ENCODE peak calls at places on chromosomes 12 and 14, in ten cellular contexts. One of them, this sample, is unnamed.

GRCh38 chr14:22047105-22047504 is 373.5 kb upstream of the OR4E1 start:
- DNase-seq in HTR-8/SVneo: no peak
- DNase-seq in NB4: peak
- DNase-seq in omental fat pad: no peak
- DNase-seq in GM12892: no peak
- DNase-seq in stimulated activated CD8-positive, alpha-beta memory T cell treated with anti-CD3 and anti-CD28 coated beads, Interleukin-7, amount 100 ng/mL, for 24 hours: no peak
- DNase-seq in anterior cingulate cortex: no peak
- DNase-seq in MV-4-11: peak
- DNase-seq in CD8-positive, alpha-beta T cell: peak
- DNase-seq in A549: peak
- DNase-seq in this sample: peak

GRCh38 chr12:89235189-89235993 is 116.9 kb downstream of the DUSP6 start:
- DNase-seq in CD8-positive, alpha-beta T cell: no peak
- DNase-seq in HTR-8/SVneo: no peak
- DNase-seq in omental fat pad: no peak
- DNase-seq in A549: no peak
- DNase-seq in GM12892: no peak
- DNase-seq in stimulated activated CD8-positive, alpha-beta memory T cell treated with anti-CD3 and anti-CD28 coated beads, Interleukin-7, amount 100 ng/mL, for 24 hours: no peak
- DNase-seq in NB4: peak
- DNase-seq in anterior cingulate cortex: no peak
- DNase-seq in MV-4-11: peak
- DNase-seq in this sample: no peak

GRCh38 chr14:81981311-81981675 is 447.6 kb upstream of the SEL1L start:
- DNase-seq in CD8-positive, alpha-beta T cell: no peak
- DNase-seq in HTR-8/SVneo: no peak
- DNase-seq in GM12892: no peak
- DNase-seq in A549: no peak
- DNase-seq in stimulated activated CD8-positive, alpha-beta memory T cell treated with anti-CD3 and anti-CD28 coated beads, Interleukin-7, amount 100 ng/mL, for 24 hours: no peak
- DNase-seq in MV-4-11: no peak
- DNase-seq in anterior cingulate cortex: no peak
- DNase-seq in omental fat pad: no peak
- DNase-seq in NB4: no peak
- DNase-seq in this sample: no peak

GRCh38 chr12:108966378-108967151 is 54.3 kb downstream of the SVOP start:
- DNase-seq in NB4: no peak
- DNase-seq in GM12892: no peak
- DNase-seq in stimulated activated CD8-positive, alpha-beta memory T cell treated with anti-CD3 and anti-CD28 coated beads, Interleukin-7, amount 100 ng/mL, for 24 hours: no peak
- DNase-seq in anterior cingulate cortex: no peak
- DNase-seq in HTR-8/SVneo: no peak
- DNase-seq in CD8-positive, alpha-beta T cell: no peak
- DNase-seq in omental fat pad: no peak
- DNase-seq in MV-4-11: no peak
- DNase-seq in A549: no peak
- DNase-seq in this sample: no peak

GRCh38 chr12:29711381-29711780 is 72.4 kb downstream of the TMTC1 start:
- DNase-seq in MV-4-11: no peak
- DNase-seq in anterior cingulate cortex: no peak
- DNase-seq in A549: no peak
- DNase-seq in stimulated activated CD8-positive, alpha-beta memory T cell treated with anti-CD3 and anti-CD28 coated beads, Interleukin-7, amount 100 ng/mL, for 24 hours: no peak
- DNase-seq in omental fat pad: no peak
- DNase-seq in NB4: no peak
- DNase-seq in CD8-positive, alpha-beta T cell: no peak
- DNase-seq in HTR-8/SVneo: no peak
- DNase-seq in GM12892: no peak
- DNase-seq in this sample: no peak

GRCh38 chr14:23512156-23512555 is 39.4 kb downstream of the ZFHX2 start:
- DNase-seq in stimulated activated CD8-positive, alpha-beta memory T cell treated with anti-CD3 and anti-CD28 coated beads, Interleukin-7, amount 100 ng/mL, for 24 hours: no peak
- DNase-seq in HTR-8/SVneo: no peak
- DNase-seq in CD8-positive, alpha-beta T cell: no peak
- DNase-seq in MV-4-11: no peak
- DNase-seq in NB4: no peak
- DNase-seq in anterior cingulate cortex: no peak
- DNase-seq in omental fat pad: no peak
- DNase-seq in A549: no peak
- DNase-seq in GM12892: no peak
- DNase-seq in this sample: no peak

GRCh38 chr12:24881227-24881626 is 67.7 kb downstream of the BCAT1 start:
- DNase-seq in NB4: no peak
- DNase-seq in MV-4-11: no peak
- DNase-seq in A549: no peak
- DNase-seq in omental fat pad: no peak
- DNase-seq in GM12892: no peak
- DNase-seq in CD8-positive, alpha-beta T cell: no peak
- DNase-seq in stimulated activated CD8-positive, alpha-beta memory T cell treated with anti-CD3 and anti-CD28 coated beads, Interleukin-7, amount 100 ng/mL, for 24 hours: no peak
- DNase-seq in anterior cingulate cortex: no peak
- DNase-seq in HTR-8/SVneo: no peak
- DNase-seq in this sample: no peak

GRCh38 chr12:118120579-118121363 is 15.2 kb upstream of the PEBP1 start:
- DNase-seq in anterior cingulate cortex: peak
- DNase-seq in CD8-positive, alpha-beta T cell: peak
- DNase-seq in MV-4-11: peak
- DNase-seq in NB4: peak
- DNase-seq in A549: peak
- DNase-seq in HTR-8/SVneo: peak
- DNase-seq in omental fat pad: peak
- DNase-seq in stimulated activated CD8-positive, alpha-beta memory T cell treated with anti-CD3 and anti-CD28 coated beads, Interleukin-7, amount 100 ng/mL, for 24 hours: peak
- DNase-seq in GM12892: peak
- DNase-seq in this sample: peak

GRCh38 chr12:7642876-7643309 is 22.8 kb downstream of the APOBEC1 start:
- DNase-seq in MV-4-11: peak
- DNase-seq in anterior cingulate cortex: no peak
- DNase-seq in GM12892: no peak
- DNase-seq in stimulated activated CD8-positive, alpha-beta memory T cell treated with anti-CD3 and anti-CD28 coated beads, Interleukin-7, amount 100 ng/mL, for 24 hours: no peak
- DNase-seq in CD8-positive, alpha-beta T cell: no peak
- DNase-seq in omental fat pad: no peak
- DNase-seq in HTR-8/SVneo: no peak
- DNase-seq in NB4: peak
- DNase-seq in A549: peak
- DNase-seq in this sample: no peak

GRCh38 chr14:54852215-54852614 is 50.4 kb downstream of the GCH1 start:
- DNase-seq in anterior cingulate cortex: no peak
- DNase-seq in HTR-8/SVneo: no peak
- DNase-seq in CD8-positive, alpha-beta T cell: no peak
- DNase-seq in omental fat pad: no peak
- DNase-seq in stimulated activated CD8-positive, alpha-beta memory T cell treated with anti-CD3 and anti-CD28 coated beads, Interleukin-7, amount 100 ng/mL, for 24 hours: no peak
- DNase-seq in NB4: no peak
- DNase-seq in MV-4-11: no peak
- DNase-seq in GM12892: no peak
- DNase-seq in A549: no peak
- DNase-seq in this sample: no peak

GRCh38 chr12:77686760-77687159 is 143.9 kb upstream of the NAV3 start:
- DNase-seq in NB4: peak
- DNase-seq in A549: no peak
- DNase-seq in GM12892: no peak
- DNase-seq in omental fat pad: no peak
- DNase-seq in MV-4-11: no peak
- DNase-seq in CD8-positive, alpha-beta T cell: no peak
- DNase-seq in HTR-8/SVneo: no peak
- DNase-seq in anterior cingulate cortex: no peak
- DNase-seq in stimulated activated CD8-positive, alpha-beta memory T cell treated with anti-CD3 and anti-CD28 coated beads, Interleukin-7, amount 100 ng/mL, for 24 hours: no peak
- DNase-seq in this sample: no peak

GRCh38 chr14:39467889-39468524 is 35.8 kb upstream of the FBXO33 start:
- DNase-seq in NB4: peak
- DNase-seq in GM12892: no peak
- DNase-seq in anterior cingulate cortex: no peak
- DNase-seq in omental fat pad: no peak
- DNase-seq in HTR-8/SVneo: no peak
- DNase-seq in stimulated activated CD8-positive, alpha-beta memory T cell treated with anti-CD3 and anti-CD28 coated beads, Interleukin-7, amount 100 ng/mL, for 24 hours: no peak
- DNase-seq in A549: peak
- DNase-seq in MV-4-11: peak
- DNase-seq in CD8-positive, alpha-beta T cell: no peak
- DNase-seq in this sample: no peak

GRCh38 chr12:2974560-2974971 is 15.4 kb downstream of the TEAD4 start:
- DNase-seq in GM12892: no peak
- DNase-seq in anterior cingulate cortex: no peak
- DNase-seq in CD8-positive, alpha-beta T cell: no peak
- DNase-seq in omental fat pad: no peak
- DNase-seq in HTR-8/SVneo: no peak
- DNase-seq in stimulated activated CD8-positive, alpha-beta memory T cell treated with anti-CD3 and anti-CD28 coated beads, Interleukin-7, amount 100 ng/mL, for 24 hours: no peak
- DNase-seq in MV-4-11: no peak
- DNase-seq in NB4: no peak
- DNase-seq in A549: no peak
- DNase-seq in this sample: no peak

GRCh38 chr12:12272869-12273268 is 6.0 kb upstream of the LRP6 start:
- DNase-seq in A549: peak
- DNase-seq in MV-4-11: no peak
- DNase-seq in omental fat pad: no peak
- DNase-seq in NB4: no peak
- DNase-seq in anterior cingulate cortex: no peak
- DNase-seq in HTR-8/SVneo: no peak
- DNase-seq in CD8-positive, alpha-beta T cell: no peak
- DNase-seq in stimulated activated CD8-positive, alpha-beta memory T cell treated with anti-CD3 and anti-CD28 coated beads, Interleukin-7, amount 100 ng/mL, for 24 hours: no peak
- DNase-seq in GM12892: no peak
- DNase-seq in this sample: no peak

GRCh38 chr14:102117852-102118251 is 21.8 kb upstream of the WDR20 start:
- DNase-seq in GM12892: no peak
- DNase-seq in HTR-8/SVneo: no peak
- DNase-seq in CD8-positive, alpha-beta T cell: no peak
- DNase-seq in anterior cingulate cortex: no peak
- DNase-seq in omental fat pad: no peak
- DNase-seq in A549: no peak
- DNase-seq in NB4: no peak
- DNase-seq in stimulated activated CD8-positive, alpha-beta memory T cell treated with anti-CD3 and anti-CD28 coated beads, Interleukin-7, amount 100 ng/mL, for 24 hours: no peak
- DNase-seq in MV-4-11: no peak
- DNase-seq in this sample: no peak

GRCh38 chr14:103854822-103855733 is 7.7 kb upstream of the PPP1R13B start:
- DNase-seq in stimulated activated CD8-positive, alpha-beta memory T cell treated with anti-CD3 and anti-CD28 coated beads, Interleukin-7, amount 100 ng/mL, for 24 hours: no peak
- DNase-seq in CD8-positive, alpha-beta T cell: no peak
- DNase-seq in HTR-8/SVneo: no peak
- DNase-seq in omental fat pad: no peak
- DNase-seq in GM12892: no peak
- DNase-seq in anterior cingulate cortex: no peak
- DNase-seq in A549: no peak
- DNase-seq in MV-4-11: no peak
- DNase-seq in NB4: no peak
- DNase-seq in this sample: no peak

GRCh38 chr12:103530352-103530751 is 34.6 kb upstream of the C12orf42 start:
- DNase-seq in GM12892: no peak
- DNase-seq in A549: no peak
- DNase-seq in anterior cingulate cortex: no peak
- DNase-seq in NB4: no peak
- DNase-seq in HTR-8/SVneo: no peak
- DNase-seq in MV-4-11: no peak
- DNase-seq in CD8-positive, alpha-beta T cell: no peak
- DNase-seq in stimulated activated CD8-positive, alpha-beta memory T cell treated with anti-CD3 and anti-CD28 coated beads, Interleukin-7, amount 100 ng/mL, for 24 hours: no peak
- DNase-seq in omental fat pad: no peak
- DNase-seq in this sample: no peak

GRCh38 chr12:48109424-48109823 is 3.5 kb upstream of the SENP1 start:
- DNase-seq in A549: no peak
- DNase-seq in CD8-positive, alpha-beta T cell: no peak
- DNase-seq in omental fat pad: no peak
- DNase-seq in anterior cingulate cortex: no peak
- DNase-seq in NB4: no peak
- DNase-seq in MV-4-11: no peak
- DNase-seq in stimulated activated CD8-positive, alpha-beta memory T cell treated with anti-CD3 and anti-CD28 coated beads, Interleukin-7, amount 100 ng/mL, for 24 hours: no peak
- DNase-seq in HTR-8/SVneo: no peak
- DNase-seq in GM12892: no peak
- DNase-seq in this sample: no peak

GRCh38 chr14:80930836-80931389 is 10.6 kb downstream of the CEP128 start:
- DNase-seq in stimulated activated CD8-positive, alpha-beta memory T cell treated with anti-CD3 and anti-CD28 coated beads, Interleukin-7, amount 100 ng/mL, for 24 hours: peak
- DNase-seq in omental fat pad: no peak
- DNase-seq in anterior cingulate cortex: no peak
- DNase-seq in CD8-positive, alpha-beta T cell: peak
- DNase-seq in NB4: peak
- DNase-seq in A549: peak
- DNase-seq in MV-4-11: peak
- DNase-seq in GM12892: no peak
- DNase-seq in HTR-8/SVneo: peak
- DNase-seq in this sample: peak

GRCh38 chr14:101781240-101782061 is 19.9 kb downstream of the PPP2R5C start:
- DNase-seq in A549: no peak
- DNase-seq in omental fat pad: no peak
- DNase-seq in stimulated activated CD8-positive, alpha-beta memory T cell treated with anti-CD3 and anti-CD28 coated beads, Interleukin-7, amount 100 ng/mL, for 24 hours: peak
- DNase-seq in GM12892: peak
- DNase-seq in MV-4-11: no peak
- DNase-seq in HTR-8/SVneo: no peak
- DNase-seq in NB4: no peak
- DNase-seq in anterior cingulate cortex: no peak
- DNase-seq in CD8-positive, alpha-beta T cell: peak
- DNase-seq in this sample: peak

GRCh38 chr12:53944907-53945847 is 6.5 kb downstream of the HOXC13 start:
- DNase-seq in NB4: no peak
- DNase-seq in CD8-positive, alpha-beta T cell: no peak
- DNase-seq in omental fat pad: no peak
- DNase-seq in GM12892: no peak
- DNase-seq in HTR-8/SVneo: no peak
- DNase-seq in stimulated activated CD8-positive, alpha-beta memory T cell treated with anti-CD3 and anti-CD28 coated beads, Interleukin-7, amount 100 ng/mL, for 24 hours: no peak
- DNase-seq in A549: no peak
- DNase-seq in anterior cingulate cortex: no peak
- DNase-seq in MV-4-11: no peak
- DNase-seq in this sample: no peak

GRCh38 chr12:79522657-79523386 is 167.9 kb downstream of the PAWR start:
- DNase-seq in anterior cingulate cortex: no peak
- DNase-seq in HTR-8/SVneo: no peak
- DNase-seq in NB4: no peak
- DNase-seq in stimulated activated CD8-positive, alpha-beta memory T cell treated with anti-CD3 and anti-CD28 coated beads, Interleukin-7, amount 100 ng/mL, for 24 hours: no peak
- DNase-seq in A549: no peak
- DNase-seq in CD8-positive, alpha-beta T cell: no peak
- DNase-seq in MV-4-11: no peak
- DNase-seq in GM12892: no peak
- DNase-seq in omental fat pad: no peak
- DNase-seq in this sample: no peak

GRCh38 chr14:90484291-90484690 is 87.5 kb downstream of the CALM1 start:
- DNase-seq in anterior cingulate cortex: no peak
- DNase-seq in omental fat pad: no peak
- DNase-seq in HTR-8/SVneo: no peak
- DNase-seq in A549: no peak
- DNase-seq in CD8-positive, alpha-beta T cell: no peak
- DNase-seq in stimulated activated CD8-positive, alpha-beta memory T cell treated with anti-CD3 and anti-CD28 coated beads, Interleukin-7, amount 100 ng/mL, for 24 hours: no peak
- DNase-seq in GM12892: no peak
- DNase-seq in NB4: no peak
- DNase-seq in MV-4-11: no peak
- DNase-seq in this sample: no peak

GRCh38 chr14:88682495-88683114 is 110.1 kb downstream of the EML5 start:
- DNase-seq in HTR-8/SVneo: no peak
- DNase-seq in A549: no peak
- DNase-seq in MV-4-11: no peak
- DNase-seq in stimulated activated CD8-positive, alpha-beta memory T cell treated with anti-CD3 and anti-CD28 coated beads, Interleukin-7, amount 100 ng/mL, for 24 hours: no peak
- DNase-seq in GM12892: no peak
- DNase-seq in omental fat pad: no peak
- DNase-seq in CD8-positive, alpha-beta T cell: no peak
- DNase-seq in anterior cingulate cortex: no peak
- DNase-seq in NB4: no peak
- DNase-seq in this sample: no peak

GRCh38 chr12:26868505-26869494 is 35.8 kb upstream of the ITPR2 start:
- DNase-seq in A549: no peak
- DNase-seq in HTR-8/SVneo: no peak
- DNase-seq in stimulated activated CD8-positive, alpha-beta memory T cell treated with anti-CD3 and anti-CD28 coated beads, Interleukin-7, amount 100 ng/mL, for 24 hours: no peak
- DNase-seq in omental fat pad: no peak
- DNase-seq in NB4: no peak
- DNase-seq in anterior cingulate cortex: no peak
- DNase-seq in CD8-positive, alpha-beta T cell: no peak
- DNase-seq in GM12892: no peak
- DNase-seq in MV-4-11: no peak
- DNase-seq in this sample: no peak

GRCh38 chr12:95922231-95922630 is 20.2 kb downstream of the CCDC38 start:
- DNase-seq in CD8-positive, alpha-beta T cell: no peak
- DNase-seq in stimulated activated CD8-positive, alpha-beta memory T cell treated with anti-CD3 and anti-CD28 coated beads, Interleukin-7, amount 100 ng/mL, for 24 hours: no peak
- DNase-seq in MV-4-11: no peak
- DNase-seq in NB4: peak
- DNase-seq in omental fat pad: no peak
- DNase-seq in GM12892: no peak
- DNase-seq in anterior cingulate cortex: no peak
- DNase-seq in A549: no peak
- DNase-seq in HTR-8/SVneo: no peak
- DNase-seq in this sample: no peak

GRCh38 chr12:131066207-131066885 is 112.6 kb downstream of the ADGRD1 start:
- DNase-seq in omental fat pad: no peak
- DNase-seq in CD8-positive, alpha-beta T cell: no peak
- DNase-seq in HTR-8/SVneo: no peak
- DNase-seq in anterior cingulate cortex: no peak
- DNase-seq in NB4: no peak
- DNase-seq in GM12892: no peak
- DNase-seq in stimulated activated CD8-positive, alpha-beta memory T cell treated with anti-CD3 and anti-CD28 coated beads, Interleukin-7, amount 100 ng/mL, for 24 hours: no peak
- DNase-seq in A549: no peak
- DNase-seq in MV-4-11: no peak
- DNase-seq in this sample: no peak

GRCh38 chr12:2334291-2335088 is 281.7 kb downstream of the CACNA1C start:
- DNase-seq in omental fat pad: no peak
- DNase-seq in MV-4-11: no peak
- DNase-seq in CD8-positive, alpha-beta T cell: no peak
- DNase-seq in NB4: no peak
- DNase-seq in HTR-8/SVneo: no peak
- DNase-seq in anterior cingulate cortex: no peak
- DNase-seq in GM12892: no peak
- DNase-seq in A549: no peak
- DNase-seq in stimulated activated CD8-positive, alpha-beta memory T cell treated with anti-CD3 and anti-CD28 coated beads, Interleukin-7, amount 100 ng/mL, for 24 hours: no peak
- DNase-seq in this sample: no peak

This sample was measured in activated gamma-delta T cell treated with Interleukin-2 at 50 U/mL for 16 hours.